ENCODE peak calls at places on chromosome 20, in nine cellular contexts. One of them, this sample, is unnamed.
A peak's percentile ranks its signal among the peaks of the same experiment; 100 is the strongest.

GRCh38 chr20:58700121-58700780 is 7.7 kb downstream of the NPEPL1 start:
- DNase-seq in DMS79: no peak
- DNase-seq in NCI-H524 treated with DMSO at 0.1 percent for 48 hours: no peak
- DNase-seq in KBM-7: no peak
- DNase-seq in NCI-H2171 treated with DMSO at 0.1 percent for 48 hours: no peak
- DNase-seq in cardiac fibroblast: no peak
- DNase-seq in lower lobe of right lung: no peak
- DNase-seq in COR-L47: no peak
- DNase-seq in activated CD4-positive, CD25-positive, alpha-beta regulatory T cell: no peak
- DNase-seq in this sample: peak; percentile 40

GRCh38 chr20:9202440-9203080 is 133.7 kb downstream of the PLCB4 start:
- DNase-seq in COR-L47: no peak
- DNase-seq in activated CD4-positive, CD25-positive, alpha-beta regulatory T cell: no peak
- DNase-seq in DMS79: no peak
- DNase-seq in NCI-H524 treated with DMSO at 0.1 percent for 48 hours: no peak
- DNase-seq in cardiac fibroblast: no peak
- DNase-seq in lower lobe of right lung: no peak
- DNase-seq in NCI-H2171 treated with DMSO at 0.1 percent for 48 hours: peak; percentile 80
- DNase-seq in KBM-7: no peak
- DNase-seq in this sample: no peak

GRCh38 chr20:39066464-39066863 is 104.3 kb downstream of the DHX35 start:
- DNase-seq in KBM-7: no peak
- DNase-seq in DMS79: no peak
- DNase-seq in COR-L47: peak; percentile 32
- DNase-seq in NCI-H2171 treated with DMSO at 0.1 percent for 48 hours: no peak
- DNase-seq in NCI-H524 treated with DMSO at 0.1 percent for 48 hours: no peak
- DNase-seq in cardiac fibroblast: no peak
- DNase-seq in lower lobe of right lung: no peak
- DNase-seq in activated CD4-positive, CD25-positive, alpha-beta regulatory T cell: no peak
- DNase-seq in this sample: no peak

GRCh38 chr20:24697411-24697810 is 228.0 kb downstream of the SYNDIG1 start:
- DNase-seq in KBM-7: no peak
- DNase-seq in DMS79: no peak
- DNase-seq in activated CD4-positive, CD25-positive, alpha-beta regulatory T cell: no peak
- DNase-seq in NCI-H524 treated with DMSO at 0.1 percent for 48 hours: no peak
- DNase-seq in cardiac fibroblast: no peak
- DNase-seq in lower lobe of right lung: no peak
- DNase-seq in NCI-H2171 treated with DMSO at 0.1 percent for 48 hours: no peak
- DNase-seq in COR-L47: no peak
- DNase-seq in this sample: no peak

GRCh38 chr20:3551681-3552434 is 81.0 kb downstream of the ATRN start:
- DNase-seq in activated CD4-positive, CD25-positive, alpha-beta regulatory T cell: no peak
- DNase-seq in KBM-7: no peak
- DNase-seq in COR-L47: no peak
- DNase-seq in NCI-H524 treated with DMSO at 0.1 percent for 48 hours: no peak
- DNase-seq in DMS79: no peak
- DNase-seq in NCI-H2171 treated with DMSO at 0.1 percent for 48 hours: no peak
- DNase-seq in lower lobe of right lung: no peak
- DNase-seq in cardiac fibroblast: no peak
- DNase-seq in this sample: no peak

GRCh38 chr20:13800728-13801134 is 15.9 kb downstream of the NDUFAF5 start:
- DNase-seq in NCI-H524 treated with DMSO at 0.1 percent for 48 hours: peak; percentile 18
- DNase-seq in DMS79: peak; percentile 94
- DNase-seq in KBM-7: peak; percentile 27
- DNase-seq in cardiac fibroblast: peak; percentile 86
- DNase-seq in COR-L47: peak; percentile 87
- DNase-seq in lower lobe of right lung: peak; percentile 80
- DNase-seq in NCI-H2171 treated with DMSO at 0.1 percent for 48 hours: peak; percentile 99
- DNase-seq in activated CD4-positive, CD25-positive, alpha-beta regulatory T cell: no peak
- DNase-seq in this sample: peak; percentile 96

GRCh38 chr20:62963614-62964397 is 11.3 kb downstream of the SLC17A9 start:
- DNase-seq in DMS79: no peak
- DNase-seq in NCI-H524 treated with DMSO at 0.1 percent for 48 hours: no peak
- DNase-seq in cardiac fibroblast: no peak
- DNase-seq in activated CD4-positive, CD25-positive, alpha-beta regulatory T cell: no peak
- DNase-seq in lower lobe of right lung: no peak
- DNase-seq in COR-L47: no peak
- DNase-seq in KBM-7: no peak
- DNase-seq in NCI-H2171 treated with DMSO at 0.1 percent for 48 hours: no peak
- DNase-seq in this sample: peak; percentile 50

GRCh38 chr20:7195704-7196103 is 428.2 kb downstream of the BMP2 start:
- DNase-seq in activated CD4-positive, CD25-positive, alpha-beta regulatory T cell: no peak
- DNase-seq in NCI-H2171 treated with DMSO at 0.1 percent for 48 hours: no peak
- DNase-seq in lower lobe of right lung: no peak
- DNase-seq in COR-L47: no peak
- DNase-seq in cardiac fibroblast: peak; percentile 95
- DNase-seq in DMS79: no peak
- DNase-seq in KBM-7: no peak
- DNase-seq in NCI-H524 treated with DMSO at 0.1 percent for 48 hours: no peak
- DNase-seq in this sample: no peak

GRCh38 chr20:1792274-1792673 is 102.9 kb upstream of the SIRPA start:
- DNase-seq in cardiac fibroblast: no peak
- DNase-seq in lower lobe of right lung: no peak
- DNase-seq in activated CD4-positive, CD25-positive, alpha-beta regulatory T cell: no peak
- DNase-seq in DMS79: no peak
- DNase-seq in COR-L47: no peak
- DNase-seq in KBM-7: no peak
- DNase-seq in NCI-H2171 treated with DMSO at 0.1 percent for 48 hours: peak; percentile 59
- DNase-seq in NCI-H524 treated with DMSO at 0.1 percent for 48 hours: no peak
- DNase-seq in this sample: no peak

GRCh38 chr20:4820833-4821518 is 99.3 kb downstream of the PRND start:
- DNase-seq in lower lobe of right lung: no peak
- DNase-seq in NCI-H2171 treated with DMSO at 0.1 percent for 48 hours: peak; percentile 50
- DNase-seq in cardiac fibroblast: peak; percentile 83
- DNase-seq in COR-L47: peak; percentile 12
- DNase-seq in DMS79: peak; percentile 5
- DNase-seq in KBM-7: no peak
- DNase-seq in NCI-H524 treated with DMSO at 0.1 percent for 48 hours: no peak
- DNase-seq in activated CD4-positive, CD25-positive, alpha-beta regulatory T cell: no peak
- DNase-seq in this sample: no peak

This sample was measured in Right ventricle myocardium inferior.